ENCODE peak calls at places on chromosomes 7 and 10, in six cellular contexts. A is IMR-90, B is trophoblast cell, T is H9, O is H1, U is mesenchymal stem cell. G is an unnamed sample.

GRCh38 chr10:27959093-27959715 is 39.7 kb downstream of the ODAD2 start:
- DNase-seq in O (no peak), U (no peak), A (no peak), T (no peak), B (no peak), G (no peak)

GRCh38 chr10:88689366-88689765 is 16.7 kb upstream of the LIPK start:
- DNase-seq in B (peak; percentile 90), O (no peak), U (no peak), A (no peak), T (no peak), G (no peak)

GRCh38 chr7:151806204-151806603 is 70.7 kb downstream of the PRKAG2 start:
- DNase-seq in B (peak; percentile 95), O (no peak), T (no peak), A (no peak), U (no peak), G (no peak)

GRCh38 chr7:517848-518629 is 1.6 kb downstream of the PDGFA start:
- DNase-seq in A (peak; percentile 58), T (no peak), O (no peak), U (peak; percentile 77), B (peak; percentile 16), G (peak; percentile 35)

GRCh38 chr7:137820677-137821420 is 25.9 kb downstream of the DGKI start:
- DNase-seq in T (peak; percentile 80), O (no peak), U (peak; percentile 12), B (no peak), A (peak; percentile 83), G (peak; percentile 79)

GRCh38 chr10:121800831-121801230 is 127.0 kb downstream of the ATE1 start:
- DNase-seq in A (no peak), O (no peak), U (no peak), T (no peak), B (no peak), G (no peak)

GRCh38 chr10:94225589-94225988 is 137.2 kb downstream of the NOC3L start:
- DNase-seq in T (no peak), B (no peak), U (no peak), O (no peak), A (no peak), G (no peak)

GRCh38 chr7:153399554-153399940 is 640.0 kb downstream of the ACTR3B start:
- DNase-seq in U (no peak), O (no peak), A (no peak), B (no peak), T (no peak), G (peak; percentile 51)

GRCh38 chr7:4018917-4019316 is 663.2 kb upstream of the FOXK1 start:
- DNase-seq in O (no peak), A (no peak), B (no peak), U (no peak), T (no peak), G (no peak)

GRCh38 chr10:3889961-3890522 is 105.0 kb upstream of the KLF6 start:
- DNase-seq in A (peak; percentile 87), O (peak; percentile 13), B (peak; percentile 88), T (no peak), U (peak; percentile 88), G (no peak)

GRCh38 chr10:3887404-3887803 is 102.4 kb upstream of the KLF6 start:
- DNase-seq in O (no peak), T (no peak), A (no peak), U (no peak), B (peak; percentile 83), G (no peak)

GRCh38 chr10:3886191-3886590 is 101.2 kb upstream of the KLF6 start:
- DNase-seq in O (peak; percentile 25), B (peak; percentile 63), U (peak; percentile 84), A (peak; percentile 61), T (peak; percentile 70), G (no peak)

GRCh38 chr10:3886666-3887251 is 101.8 kb upstream of the KLF6 start:
- DNase-seq in U (peak; percentile 96), B (peak; percentile 97), A (peak; percentile 96), O (no peak), T (no peak), G (no peak)

GRCh38 chr10:3887885-3888476 is 103.0 kb upstream of the KLF6 start:
- DNase-seq in T (peak; percentile 64), A (peak; percentile 97), O (peak; percentile 65), U (peak; percentile 99), B (peak; percentile 97), G (peak; percentile 41)
- H2BK120ac ChIP-seq in T (no peak overlapping the region), A (peak overlapping the region; percentile 89), O (peak overlapping the region; percentile 18), U (peak overlapping the region; percentile 90), B (peak overlapping the region; percentile 98), G (no peak overlapping the region)

DNA sequence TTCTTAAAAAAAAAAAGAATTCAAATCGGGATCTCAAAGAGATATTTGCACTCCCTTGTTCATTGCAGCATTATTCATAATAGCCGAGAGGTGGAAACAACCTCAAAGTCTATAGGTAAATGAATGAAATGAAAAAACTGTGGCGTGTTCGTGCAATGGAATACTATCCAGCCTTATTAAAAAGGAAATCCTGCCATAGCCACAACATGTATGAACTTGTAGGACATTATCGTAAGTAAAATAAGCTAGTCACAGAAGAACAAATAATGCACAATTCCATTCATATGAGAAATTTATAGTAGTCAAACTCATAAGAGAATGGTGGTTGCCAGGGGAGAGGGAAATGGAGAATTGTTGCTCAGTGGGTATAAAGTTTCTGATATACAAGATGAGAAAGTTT is 37.9 kb downstream of the GRK5 start:
- DNase-seq in T (no peak), A (no peak), U (no peak), B (no peak), O (no peak), G (no peak)
- H4K91ac ChIP-seq in T (no peak overlapping the region), A (no peak overlapping the region), U (no peak overlapping the region), B (no peak overlapping the region), O (no peak overlapping the region), G (no peak overlapping the region)

GRCh38 chr7:24390376-24391157 is 106.6 kb downstream of the NPY start:
- DNase-seq in U (no peak), B (no peak), A (no peak), O (no peak), T (no peak), G (no peak)

GRCh38 chr7:24395512-24395911 is 111.5 kb downstream of the NPY start:
- DNase-seq in B (no peak), U (no peak), T (no peak), O (no peak), A (no peak), G (no peak)

GRCh38 chr7:24388212-24388611 is 104.2 kb downstream of the NPY start:
- DNase-seq in O (no peak), T (no peak), U (no peak), A (no peak), B (no peak), G (no peak)

DNA sequence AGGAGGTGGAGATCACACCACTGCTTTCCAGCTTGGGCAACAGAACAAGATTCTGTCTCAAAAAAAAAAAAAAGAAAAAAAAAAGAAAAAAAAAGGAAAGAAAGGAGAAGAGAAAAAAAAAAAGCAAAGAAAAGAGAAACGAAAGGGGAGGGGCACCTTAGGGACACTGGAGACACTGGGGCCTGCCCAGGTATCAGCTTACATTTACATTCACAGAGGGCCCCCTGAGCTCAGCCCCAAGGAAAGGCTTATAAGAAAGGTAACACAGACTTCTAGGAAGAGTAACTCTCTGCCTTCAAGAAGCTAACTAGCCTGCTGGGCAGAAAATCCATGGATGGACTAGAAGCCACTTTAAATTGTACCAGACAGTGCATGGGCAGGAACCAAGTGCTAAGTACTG is 108.8 kb downstream of the NPY start:
- DNase-seq in A (no peak), O (no peak), U (no peak), B (no peak), T (no peak), G (no peak)
- H2BK120ac ChIP-seq in A (no peak overlapping the region), O (no peak overlapping the region), U (no peak overlapping the region), B (no peak overlapping the region), T (no peak overlapping the region), G (no peak overlapping the region)

DNA sequence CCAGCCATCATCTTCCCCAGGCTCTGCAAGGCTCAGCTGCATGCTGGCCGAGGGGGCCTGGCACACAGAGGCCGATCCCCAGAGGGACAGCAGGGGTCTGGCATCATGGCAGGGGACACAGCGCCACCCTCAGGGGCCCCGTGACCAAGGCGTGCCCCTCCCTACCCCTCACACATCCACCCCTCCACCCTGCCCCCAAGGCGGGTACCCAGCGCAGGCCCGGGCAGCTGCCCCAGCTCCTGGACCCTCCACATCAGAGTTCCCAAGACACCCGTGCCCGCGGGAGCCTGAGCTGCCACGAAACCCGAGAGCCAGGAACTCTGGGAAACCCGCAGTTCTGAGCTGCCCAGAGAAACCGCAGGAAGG is 46.5 kb upstream of the TNRC18 start:
- DNase-seq in B (no peak), A (no peak), O (no peak), U (no peak), T (no peak), G (no peak)
- H4K91ac ChIP-seq in B (no peak overlapping the region), A (no peak overlapping the region), O (no peak overlapping the region), U (peak overlapping the region; percentile 4), T (no peak overlapping the region), G (no peak overlapping the region)

DNA sequence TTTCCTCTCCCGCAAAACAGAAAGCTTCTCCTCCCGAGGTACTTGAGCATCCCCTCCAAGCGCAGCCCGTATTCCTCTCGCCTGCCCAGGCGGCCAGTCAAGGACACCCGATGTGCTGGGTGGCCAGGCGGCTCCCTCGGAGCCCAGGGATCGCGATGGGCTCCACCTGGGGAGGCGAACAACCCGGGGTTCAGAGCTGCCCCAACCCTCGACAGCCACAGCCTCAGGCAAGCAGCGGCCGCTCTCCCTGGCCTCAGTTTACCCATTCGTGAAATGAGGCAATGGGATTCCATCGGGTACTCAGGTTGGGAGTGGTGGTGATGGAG is 147.4 kb downstream of the CYP26A1 start:
- DNase-seq in U (no peak), O (no peak), T (no peak), A (no peak), B (no peak), G (no peak)
- H2BK120ac ChIP-seq in U (no peak overlapping the region), O (peak overlapping the region; percentile 13), T (no peak overlapping the region), A (no peak overlapping the region), B (no peak overlapping the region), G (no peak overlapping the region)

DNA sequence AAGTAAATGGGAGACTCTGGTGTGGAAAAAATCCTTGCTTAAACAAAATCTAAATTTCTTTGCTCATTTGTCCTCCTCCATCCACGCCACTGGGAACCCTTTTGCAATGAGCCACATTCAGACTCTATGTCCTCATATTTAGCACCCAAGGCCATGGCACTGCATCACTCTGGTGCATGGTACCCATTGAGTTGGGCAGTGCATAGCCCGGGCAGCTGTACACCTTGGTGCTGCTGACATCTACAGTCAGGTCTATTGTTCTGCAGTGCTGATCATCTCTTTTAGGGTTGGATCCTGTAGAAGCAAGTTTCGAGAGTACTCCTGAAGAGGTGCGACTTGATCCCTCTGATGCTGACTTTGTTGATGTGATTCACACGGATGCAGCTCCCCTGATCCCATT is 6.8 kb downstream of the PNLIPRP1 start:
- DNase-seq in B (no peak), A (no peak), O (no peak), T (no peak), U (no peak), G (no peak)
- H4K91ac ChIP-seq in B (no peak overlapping the region), A (no peak overlapping the region), O (no peak overlapping the region), T (no peak overlapping the region), U (no peak overlapping the region), G (no peak overlapping the region)

DNA sequence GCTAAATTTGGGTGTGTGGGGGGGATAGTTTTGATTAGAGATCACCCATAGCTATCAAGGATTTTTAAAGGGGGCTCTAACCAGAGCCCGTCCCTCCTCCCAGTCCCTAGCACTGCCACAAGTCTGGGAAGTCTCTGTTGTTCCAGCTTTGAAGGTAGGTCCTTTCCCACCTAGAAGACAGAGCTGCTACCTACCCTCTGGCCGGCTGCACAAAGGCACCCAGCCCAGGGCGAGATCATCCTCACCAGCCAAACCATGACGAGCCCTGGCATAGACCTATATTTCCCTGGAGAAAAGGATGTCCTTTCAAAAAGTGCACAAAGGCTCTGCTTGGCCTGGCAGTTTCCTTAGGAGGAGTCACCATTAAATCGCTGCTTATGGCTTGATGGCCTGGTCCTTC is 147.8 kb downstream of the CYP26A1 start:
- DNase-seq in O (no peak), U (no peak), B (no peak), A (no peak), T (no peak), G (no peak)
- H2BK120ac ChIP-seq in O (no peak overlapping the region), U (no peak overlapping the region), B (no peak overlapping the region), A (no peak overlapping the region), T (no peak overlapping the region), G (no peak overlapping the region)